ENCODE peak calls at places on chromosomes 2 and 18, in nine cellular contexts. N, D, M, Z, G, K, R, J and C are unnamed samples.

GRCh38 chr2:215136669-215137328 is 1.6 kb downstream of the ABCA12 start:
- DNase-seq in G (peak; percentile 46), K (no peak), N (no peak), D (peak; percentile 9), J (no peak), M (peak; percentile 20), Z (no peak), R (no peak), C (no peak)

GRCh38 chr2:241018051-241018891 is 19.9 kb downstream of the SNED1 start:
- DNase-seq in Z (peak; percentile 49), N (no peak), M (peak; percentile 16), D (peak; percentile 85), R (no peak), K (no peak), J (no peak), G (peak; percentile 25), C (peak; percentile 16)

GRCh38 chr2:63680455-63680854 is 91.7 kb downstream of the MDH1 start:
- DNase-seq in M (no peak), J (no peak), R (no peak), K (no peak), G (no peak), N (no peak), D (no peak), Z (no peak), C (no peak)

GRCh38 chr2:28755411-28755810 is 3.8 kb downstream of the PPP1CB start:
- DNase-seq in D (peak; percentile 79), R (no peak), K (no peak), G (no peak), J (no peak), N (no peak), Z (no peak), M (peak; percentile 34), C (no peak)

GRCh38 chr2:148914463-148914862 is 39.4 kb downstream of the KIF5C start:
- DNase-seq in K (no peak), G (no peak), N (no peak), M (no peak), D (no peak), J (no peak), R (no peak), Z (no peak), C (no peak)

GRCh38 chr18:47577520-47577919 is 326.1 kb upstream of the SKOR2 start:
- DNase-seq in N (no peak), G (no peak), D (no peak), J (no peak), M (no peak), Z (no peak), K (no peak), R (peak; percentile 35), C (no peak)

GRCh38 chr2:72031346-72032115 is 116.1 kb downstream of the CYP26B1 start:
- DNase-seq in G (no peak), N (no peak), D (no peak), J (no peak), M (no peak), K (peak; percentile 29), R (no peak), Z (no peak), C (no peak)

GRCh38 chr2:144582651-144583361 is 62.9 kb upstream of the ZEB2 start:
- DNase-seq in D (no peak), R (peak; percentile 22), K (no peak), M (no peak), G (no peak), J (no peak), N (no peak), Z (no peak), C (no peak)

GRCh38 chr2:239498981-239499633 is 98.3 kb upstream of the HDAC4 start:
- DNase-seq in J (no peak), K (peak; percentile 59), G (no peak), N (no peak), Z (peak; percentile 86), M (peak; percentile 50), R (no peak), D (no peak), C (peak; percentile 80)

GRCh38 chr2:239498576-239498975 is 97.8 kb upstream of the HDAC4 start:
- DNase-seq in K (no peak), Z (peak; percentile 54), D (no peak), R (no peak), G (no peak), M (no peak), N (no peak), J (no peak), C (no peak)

GRCh38 chr2:239502430-239503221 is 101.8 kb upstream of the HDAC4 start:
- DNase-seq in N (no peak), Z (peak; percentile 38), G (no peak), D (no peak), R (no peak), J (no peak), K (no peak), M (no peak), C (no peak)

GRCh38 chr2:239500915-239501630 is 100.3 kb upstream of the HDAC4 start:
- DNase-seq in J (no peak), N (peak; percentile 41), M (no peak), R (no peak), D (no peak), Z (no peak), G (no peak), K (no peak), C (no peak)

DNA sequence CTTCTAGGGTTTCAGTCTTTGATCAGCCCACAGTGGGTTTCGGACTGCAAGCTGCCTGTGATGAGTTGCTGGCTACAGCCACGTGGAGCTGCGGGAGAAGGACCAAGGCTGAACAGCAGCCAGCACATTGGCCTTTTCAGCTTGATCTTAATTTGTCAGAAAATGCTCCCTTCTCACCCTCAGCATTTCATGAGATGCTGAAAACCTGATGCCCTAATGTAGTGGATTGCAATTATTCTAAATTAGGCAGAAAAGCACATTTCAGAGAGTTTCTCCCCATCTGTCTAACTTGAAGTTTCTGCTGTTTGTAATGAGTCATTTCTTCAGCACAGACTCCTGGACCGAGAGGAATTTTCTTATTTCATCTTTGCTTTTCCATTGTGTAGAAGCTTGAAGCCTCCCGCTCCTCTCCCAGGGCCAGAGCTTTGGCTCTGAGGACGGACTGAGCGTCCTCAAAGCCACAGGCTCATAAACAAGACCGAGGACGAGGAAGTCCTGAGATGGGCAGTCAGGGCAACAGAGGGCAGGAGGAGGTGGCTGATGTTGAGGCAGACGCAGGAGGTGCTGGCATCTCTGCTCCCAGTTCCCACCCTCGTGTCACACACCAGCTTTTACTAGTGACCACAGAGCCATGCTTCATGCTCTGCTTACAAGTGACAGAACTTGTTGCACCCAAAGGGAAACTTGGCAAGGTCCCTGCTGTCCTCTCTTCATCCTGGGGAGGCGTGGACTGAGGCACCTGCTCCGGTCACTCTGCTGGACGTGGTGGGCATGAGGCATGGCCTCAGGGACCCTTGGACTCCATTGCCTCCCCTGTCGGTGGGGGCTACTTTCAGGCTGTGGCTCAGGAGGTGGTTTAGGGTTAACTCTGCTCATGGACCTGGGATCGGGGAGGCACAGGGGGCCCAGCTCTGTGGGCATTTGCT is 99.4 kb upstream of the HDAC4 start:
- DNase-seq in N (no peak), G (no peak), R (no peak), Z (peak; percentile 55), K (no peak), J (no peak), D (no peak), M (peak; percentile 48), C (no peak)
- H3K27ac ChIP-seq in N (no peak overlapping the region), G (no peak overlapping the region), R (no peak overlapping the region), Z (no peak overlapping the region), K (no peak overlapping the region), J (no peak overlapping the region), D (no peak overlapping the region), M (no peak overlapping the region), C (no peak overlapping the region)

GRCh38 chr2:113132622-113133021 is 5.2 kb downstream of the IL1RN start:
- DNase-seq in M (no peak), G (no peak), J (no peak), N (no peak), D (no peak), K (no peak), R (no peak), Z (no peak), C (no peak)
- H3K9me3 ChIP-seq in M (no peaks in the 10 kb centered on the region), G (no peaks in the 10 kb centered on the region), J (no peaks in the 10 kb centered on the region), N (no peaks in the 10 kb centered on the region), D (no peaks in the 10 kb centered on the region), K (no peaks in the 10 kb centered on the region), R (no peaks in the 10 kb centered on the region), Z (no peaks in the 10 kb centered on the region), C (no peaks in the 10 kb centered on the region)

GRCh38 chr2:238291550-238292281 is 3.3 kb upstream of the PER2 start:
- DNase-seq in K (no peak), R (no peak), Z (peak; percentile 40), N (no peak), J (no peak), M (no peak), D (no peak), G (no peak), C (no peak)

GRCh38 chr2:238290715-238291549 is 2.5 kb upstream of the PER2 start:
- DNase-seq in J (no peak), G (no peak), N (no peak), D (no peak), Z (peak; percentile 48), M (no peak), K (no peak), R (no peak), C (no peak)

GRCh38 chr2:238288650-238289573 is 502 bp upstream of the PER2 start:
- DNase-seq in R (peak; percentile 99), D (peak; percentile 98), N (peak; percentile 96), G (peak; percentile 98), M (peak; percentile 98), J (peak; percentile 97), K (peak; percentile 100), Z (peak; percentile 99), C (peak; percentile 99)

GRCh38 chr2:238289574-238289973 is 1.2 kb upstream of the PER2 start:
- DNase-seq in N (no peak), R (peak; percentile 23), G (no peak), J (no peak), K (no peak), D (no peak), M (no peak), Z (peak; percentile 26), C (peak; percentile 17)

DNA sequence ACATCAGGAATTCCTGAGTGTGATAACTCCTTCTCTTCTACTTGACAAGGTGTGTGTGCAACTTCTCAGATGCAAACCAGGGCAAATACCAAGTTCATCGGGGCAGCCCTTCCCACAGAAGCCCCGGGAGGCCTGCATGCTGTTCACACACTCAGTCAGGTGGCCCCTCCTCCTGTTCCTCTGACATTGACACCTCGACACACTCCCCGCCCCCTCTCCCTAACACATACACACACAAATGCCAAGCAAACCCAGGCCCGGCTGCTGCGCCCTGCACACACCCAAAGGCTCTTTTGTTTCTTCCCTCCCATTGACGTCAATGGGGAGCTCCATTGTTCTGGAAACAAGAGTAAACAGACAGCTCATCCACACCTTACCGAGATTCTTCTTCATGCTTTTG is 1.7 kb upstream of the PER2 start:
- DNase-seq in Z (no peak), D (peak; percentile 77), K (peak; percentile 83), N (no peak), G (peak; percentile 92), J (no peak), M (no peak), R (peak; percentile 73), C (peak; percentile 68)
- H3K4me3 ChIP-seq in Z (no peak overlapping the region), D (no peak overlapping the region), K (no peak overlapping the region), N (no peak overlapping the region), G (peak overlapping the region; percentile 80), J (no peak overlapping the region), M (no peak overlapping the region), R (peak overlapping the region; percentile 74), C (no peak overlapping the region)

DNA sequence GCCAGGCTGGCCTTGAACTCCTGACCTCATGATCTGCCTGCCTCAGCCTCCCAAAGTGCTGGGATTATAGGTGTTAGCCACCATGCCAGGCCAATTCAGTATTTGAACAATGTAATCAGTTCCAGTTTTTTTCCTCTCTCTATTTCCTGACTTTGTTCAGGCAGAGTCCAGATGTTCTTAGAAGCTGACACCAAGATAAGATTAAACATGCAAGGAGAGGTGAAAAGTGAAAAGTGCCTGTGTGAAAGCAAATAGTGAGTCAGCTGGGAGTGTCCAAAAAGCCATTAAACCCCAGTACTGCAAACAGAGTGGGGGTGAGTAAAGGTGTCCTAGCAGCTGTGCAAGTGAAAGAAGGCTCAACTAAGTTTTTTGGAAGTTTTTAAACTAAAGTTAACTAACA is 231.5 kb downstream of the PTH2R start:
- DNase-seq in N (no peak), G (no peak), Z (no peak), R (no peak), J (peak; percentile 11), D (no peak), M (no peak), K (no peak), C (no peak)
- H3K27ac ChIP-seq in N (no peak overlapping the region), G (no peak overlapping the region), Z (no peak overlapping the region), R (no peak overlapping the region), J (no peak overlapping the region), D (no peak overlapping the region), M (no peak overlapping the region), K (no peak overlapping the region), C (no peak overlapping the region)